ENCODE peak calls at places on chromosomes 3 and 15, in ten cellular contexts. O, T, D, B, M, H, G, A, Y and Q are unnamed samples.
A peak's percentile ranks its signal among the peaks of the same experiment; 100 is the strongest.

GRCh38 chr15:71295242-71296031 is 180.2 kb downstream of the THSD4 start:
- DNase-seq in O (peak; percentile 100), T (peak; percentile 97), D (no peak), B (no peak), M (peak; percentile 99), H (no peak), G (peak; percentile 98), A (no peak), Y (peak; percentile 99), Q (no peak)

GRCh38 chr15:89148126-89148525 is 59.9 kb downstream of the ABHD2 start:
- DNase-seq in O (no peak), T (no peak), D (no peak), B (no peak), M (no peak), H (no peak), G (no peak), A (no peak), Y (no peak), Q (no peak)

GRCh38 chr3:132756108-132756650 is 34.0 kb upstream of the NPHP3 start:
- DNase-seq in O (no peak), T (no peak), D (no peak), B (no peak), M (no peak), H (no peak), G (no peak), A (no peak), Y (no peak), Q (no peak)

GRCh38 chr3:142976621-142977398 is 13.3 kb upstream of the PAQR9 start:
- DNase-seq in O (peak; percentile 61), T (peak; percentile 63), D (peak; percentile 96), B (peak; percentile 63), M (no peak), H (peak; percentile 94), G (peak; percentile 96), A (peak; percentile 56), Y (peak; percentile 89), Q (peak; percentile 70)

GRCh38 chr3:22988566-22988965 is 214.6 kb upstream of the UBE2E2 start:
- DNase-seq in O (no peak), T (no peak), D (no peak), B (no peak), M (no peak), H (no peak), G (no peak), A (no peak), Y (no peak), Q (peak; percentile 71)

GRCh38 chr3:112303811-112304325 is 9.9 kb upstream of the SLC9C1 start:
- DNase-seq in O (no peak), T (no peak), D (no peak), B (peak; percentile 62), M (no peak), H (no peak), G (peak; percentile 42), A (no peak), Y (no peak), Q (no peak)

GRCh38 chr15:64205202-64205601 is 42.4 kb upstream of the PPIB start:
- DNase-seq in O (no peak), T (no peak), D (no peak), B (no peak), M (no peak), H (no peak), G (no peak), A (no peak), Y (no peak), Q (no peak)

GRCh38 chr15:62035256-62035908 is 24.9 kb downstream of the VPS13C start:
- DNase-seq in O (no peak), T (peak; percentile 38), D (no peak), B (no peak), M (no peak), H (no peak), G (peak; percentile 76), A (no peak), Y (no peak), Q (no peak)

GRCh38 chr15:66188464-66188863 is 65.1 kb downstream of the MEGF11 start:
- DNase-seq in O (no peak), T (no peak), D (no peak), B (no peak), M (no peak), H (no peak), G (no peak), A (no peak), Y (no peak), Q (no peak)

GRCh38 chr3:124685481-124685880 is 44.8 kb upstream of the UMPS start:
- DNase-seq in O (no peak), T (no peak), D (no peak), B (no peak), M (no peak), H (no peak), G (peak; percentile 75), A (no peak), Y (no peak), Q (no peak)

GRCh38 chr3:12413721-12414255 is 70.5 kb upstream of the TSEN2 start:
- DNase-seq in O (no peak), T (no peak), D (no peak), B (no peak), M (no peak), H (no peak), G (no peak), A (no peak), Y (no peak), Q (no peak)
- H3K4me1 ChIP-seq in O (peaks cover 8% of the 10 kb centered on the region), T (no peaks in the 10 kb centered on the region), D (no peaks in the 10 kb centered on the region), B (peaks cover 4% of the 10 kb centered on the region), M (no peaks in the 10 kb centered on the region), H (peaks cover 6% of the 10 kb centered on the region), G (no peaks in the 10 kb centered on the region), A (no peaks in the 10 kb centered on the region), Y (peaks cover 12% of the 10 kb centered on the region), Q (peaks cover 9% of the 10 kb centered on the region)

GRCh38 chr3:62249855-62250543 is 123.4 kb downstream of the FEZF2 start:
- DNase-seq in O (no peak), T (no peak), D (no peak), B (no peak), M (no peak), H (no peak), G (no peak), A (no peak), Y (no peak), Q (no peak)

GRCh38 chr3:62246985-62247384 is 126.4 kb downstream of the FEZF2 start:
- DNase-seq in O (no peak), T (no peak), D (no peak), B (no peak), M (no peak), H (no peak), G (no peak), A (no peak), Y (no peak), Q (no peak)

GRCh38 chr3:62255758-62256157 is 117.6 kb downstream of the FEZF2 start:
- DNase-seq in O (no peak), T (no peak), D (no peak), B (no peak), M (no peak), H (peak; percentile 76), G (no peak), A (no peak), Y (no peak), Q (no peak)

GRCh38 chr3:62248831-62249776 is 124.2 kb downstream of the FEZF2 start:
- DNase-seq in O (no peak), T (no peak), D (no peak), B (no peak), M (no peak), H (no peak), G (peak; percentile 11), A (no peak), Y (no peak), Q (peak; percentile 56)

DNA sequence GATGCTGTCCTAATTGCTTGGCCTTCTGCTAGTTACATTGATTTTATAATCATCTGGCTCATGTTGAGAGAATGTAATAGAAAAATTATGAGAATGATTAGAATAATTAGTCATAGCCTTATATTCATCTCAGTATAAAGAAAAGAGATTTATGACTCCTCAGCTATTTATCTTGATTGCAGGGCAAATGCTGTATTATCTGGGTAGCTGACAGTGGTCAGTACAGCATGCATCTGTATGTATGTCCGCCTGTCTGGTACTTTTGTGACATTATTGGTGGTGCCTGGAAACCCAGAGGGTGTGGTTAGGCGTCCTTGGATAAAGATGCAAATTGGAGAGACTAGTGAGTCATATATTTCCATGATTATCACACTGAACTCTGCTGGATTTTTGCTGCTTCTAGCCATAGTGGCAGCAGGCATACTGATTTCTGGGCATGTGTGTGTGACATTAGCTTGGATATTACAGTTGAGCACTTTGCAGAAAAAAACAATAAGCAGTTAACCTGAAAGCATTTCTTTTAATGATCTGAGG is 120.7 kb downstream of the FEZF2 start:
- DNase-seq in O (no peak), T (no peak), D (no peak), B (no peak), M (no peak), H (no peak), G (peak; percentile 62), A (no peak), Y (no peak), Q (no peak)
- H3K36me3 ChIP-seq in O (no peaks in the 10 kb centered on the region), T (no peaks in the 10 kb centered on the region), D (no peaks in the 10 kb centered on the region), B (no peaks in the 10 kb centered on the region), M (no peaks in the 10 kb centered on the region), H (peaks cover 13% of the 10 kb centered on the region), G (no peaks in the 10 kb centered on the region), A (no peaks in the 10 kb centered on the region), Y (no peaks in the 10 kb centered on the region), Q (no peaks in the 10 kb centered on the region)

GRCh38 chr3:127785711-127786265 is 36.5 kb downstream of the MGLL start:
- DNase-seq in O (no peak), T (no peak), D (peak; percentile 67), B (no peak), M (no peak), H (no peak), G (no peak), A (no peak), Y (no peak), Q (no peak)
- H3K4me1 ChIP-seq in O (peaks cover 25% of the 10 kb centered on the region), T (peaks cover 53% of the 10 kb centered on the region), D (no peaks in the 10 kb centered on the region), B (peaks cover 15% of the 10 kb centered on the region), M (peaks cover 13% of the 10 kb centered on the region), H (peaks cover 87% of the 10 kb centered on the region), G (peaks cover 39% of the 10 kb centered on the region), A (peaks cover 20% of the 10 kb centered on the region), Y (no peaks in the 10 kb centered on the region), Q (peaks cover 58% of the 10 kb centered on the region)

DNA sequence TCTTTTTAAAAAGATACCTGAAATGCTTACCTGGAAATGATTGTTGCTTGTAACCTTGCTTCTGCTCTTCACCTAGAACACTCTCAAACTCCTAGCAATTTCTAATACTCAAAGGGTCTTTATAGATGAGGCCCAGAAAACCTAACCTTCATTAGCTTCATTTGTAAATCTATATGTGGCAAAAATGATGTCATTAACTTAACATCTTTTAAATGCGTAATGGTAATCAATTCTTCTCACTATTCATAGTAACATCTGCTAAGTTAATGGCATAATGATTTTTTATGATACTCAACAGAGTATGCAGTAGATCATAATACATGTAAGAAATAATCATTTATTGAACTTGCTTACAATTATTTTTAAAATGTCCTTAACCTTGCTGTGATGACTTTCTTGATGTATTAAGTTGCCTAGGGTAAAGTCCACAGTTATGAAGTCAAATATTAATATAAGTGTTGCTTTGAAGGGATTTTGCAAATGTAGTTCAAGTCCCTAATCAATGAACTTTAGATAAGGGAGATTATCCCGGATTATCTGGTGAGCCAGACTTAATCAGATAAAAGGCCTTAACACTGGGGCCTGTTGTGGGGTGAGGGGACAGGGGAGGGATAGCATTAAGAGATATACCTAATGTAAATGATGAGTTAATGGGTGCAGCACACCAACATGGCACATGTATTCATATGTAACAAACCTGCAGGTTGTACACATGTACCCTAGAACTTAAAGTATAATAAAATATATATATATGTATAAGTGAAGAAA is 10.1 kb upstream of the SERPINI2 start:
- DNase-seq in O (no peak), T (no peak), D (no peak), B (no peak), M (no peak), H (no peak), G (no peak), A (no peak), Y (no peak), Q (no peak)
- H3K36me3 ChIP-seq in O (no peaks in the 10 kb centered on the region), T (no peaks in the 10 kb centered on the region), D (no peaks in the 10 kb centered on the region), B (no peaks in the 10 kb centered on the region), M (no peaks in the 10 kb centered on the region), H (no peaks in the 10 kb centered on the region), G (no peaks in the 10 kb centered on the region), A (no peaks in the 10 kb centered on the region), Y (no peaks in the 10 kb centered on the region), Q (no peaks in the 10 kb centered on the region)

GRCh38 chr3:11610700-11611099 is 33.0 kb downstream of the VGLL4 start:
- DNase-seq in O (no peak), T (no peak), D (no peak), B (no peak), M (no peak), H (no peak), G (no peak), A (no peak), Y (no peak), Q (no peak)
- H3K4me1 ChIP-seq in O (no peaks in the 10 kb centered on the region), T (peaks cover 51% of the 10 kb centered on the region), D (no peaks in the 10 kb centered on the region), B (no peaks in the 10 kb centered on the region), M (peaks cover 15% of the 10 kb centered on the region), H (peaks cover 93% of the 10 kb centered on the region), G (peaks cover 46% of the 10 kb centered on the region), A (peaks cover 18% of the 10 kb centered on the region), Y (peaks cover 95% of the 10 kb centered on the region), Q (peaks cover 48% of the 10 kb centered on the region)